ENCODE peak calls at places on chromosomes 5 and 9, in nine cellular contexts. B is activated T-cell treated with anti-CD3 and anti-CD28 coated beads for 1 hour; J is AG04450; C is Right ventricle myocardium inferior; X is PC-9; E is stimulated activated CD8-positive, alpha-beta memory T cell treated with anti-CD3 and anti-CD28 coated beads, Interleukin-15, amount 100 ng/mL, for 4 hours; Y is KBM-7; I is EH; D is activated CD4-positive, alpha-beta T cell treated with anti-CD3 and anti-CD28 coated beads for 24 hours. Q is an unnamed sample.
A peak's percentile ranks its signal among the peaks of the same experiment; 100 is the strongest.

GRCh38 chr9:135804588-135805421 is 102.5 kb downstream of the CAMSAP1 start:
- DNase-seq in B (no peak), D (no peak), J (no peak), E (no peak), Y (no peak), C (peak; percentile 64), X (no peak), I (peak; percentile 54), Q (peak; percentile 5)

GRCh38 chr5:43294226-43294625 is 19.0 kb downstream of the HMGCS1 start:
- DNase-seq in I (peak; percentile 60), J (no peak), E (no peak), D (no peak), C (no peak), B (no peak), Y (no peak), X (peak; percentile 71), Q (peak; percentile 90)

GRCh38 chr5:133758641-133759040 is 146.3 kb upstream of the FSTL4 start:
- DNase-seq in Y (no peak), X (no peak), C (no peak), D (no peak), J (no peak), E (no peak), B (no peak), I (no peak), Q (peak; percentile 3)

GRCh38 chr5:171450423-171451246 is 31.2 kb downstream of the FGF18 start:
- DNase-seq in I (peak; percentile 85), J (peak; percentile 27), B (no peak), Y (no peak), C (peak; percentile 78), D (peak; percentile 9), E (no peak), X (no peak), Q (peak; percentile 70)

GRCh38 chr5:161399996-161400562 is 146.4 kb downstream of the GABRB2 start:
- DNase-seq in C (no peak), I (no peak), X (no peak), D (no peak), E (no peak), Y (no peak), B (no peak), J (no peak), Q (no peak)

GRCh38 chr9:79944991-79945390 is 373.2 kb downstream of the TLE4 start:
- DNase-seq in J (no peak), C (no peak), E (no peak), D (no peak), B (no peak), I (no peak), X (no peak), Y (no peak), Q (peak; percentile 1)

GRCh38 chr9:6355728-6356127 is 27.6 kb downstream of the TPD52L3 start:
- DNase-seq in Y (no peak), J (peak; percentile 21), I (peak; percentile 65), E (no peak), B (no peak), D (no peak), C (no peak), X (peak; percentile 47), Q (peak; percentile 79)

GRCh38 chr9:88741335-88741734 is 206.4 kb downstream of the NXNL2 start:
- DNase-seq in C (no peak), B (no peak), E (no peak), Y (peak; percentile 43), X (no peak), I (no peak), D (no peak), J (no peak), Q (no peak)

GRCh38 chr5:150114773-150115408 is 28.5 kb upstream of the CSF1R start:
- DNase-seq in J (no peak), C (no peak), I (peak; percentile 13), X (no peak), B (no peak), E (no peak), D (no peak), Y (no peak), Q (no peak)

GRCh38 chr5:173317852-173318251 is 10.4 kb downstream of the STC2 start:
- DNase-seq in I (no peak), C (no peak), X (no peak), D (no peak), B (no peak), Y (no peak), E (no peak), J (no peak), Q (no peak)

GRCh38 chr5:136016945-136017530 is 11.8 kb upstream of the TGFBI start:
- DNase-seq in D (no peak), E (no peak), I (peak; percentile 93), C (no peak), X (peak; percentile 89), B (no peak), Y (no peak), J (no peak), Q (peak; percentile 76)

GRCh38 chr9:108163321-108164005 is 673.9 kb upstream of the KLF4 start:
- DNase-seq in I (peak; percentile 40), Y (no peak), X (no peak), B (no peak), D (no peak), C (no peak), E (no peak), J (no peak), Q (peak; percentile 28)

GRCh38 chr9:3585616-3586015 is 59.8 kb upstream of the RFX3 start:
- DNase-seq in C (no peak), J (no peak), X (no peak), E (no peak), Y (peak; percentile 60), I (no peak), B (no peak), D (no peak), Q (no peak)

GRCh38 chr5:139181835-139182452 is 16.2 kb downstream of the SIL1 start:
- DNase-seq in Y (peak; percentile 20), I (peak; percentile 40), B (no peak), D (no peak), X (peak; percentile 59), E (no peak), C (no peak), J (no peak), Q (peak; percentile 65)

GRCh38 chr9:114633452-114634089 is 22.5 kb downstream of the TMEM268 start:
- DNase-seq in D (no peak), J (no peak), X (no peak), E (no peak), Y (no peak), I (no peak), C (no peak), B (no peak), Q (no peak)

GRCh38 chr5:103918668-103919367 is 356.2 kb upstream of the NUDT12 start:
- DNase-seq in J (peak; percentile 2), C (no peak), Y (no peak), E (no peak), I (peak; percentile 97), B (no peak), X (no peak), D (no peak), Q (peak; percentile 31)

GRCh38 chr5:154646841-154647759 is 108.1 kb upstream of the LARP1 start:
- DNase-seq in Y (no peak), I (no peak), X (no peak), B (peak; percentile 9), C (no peak), J (no peak), E (peak; percentile 6), D (no peak), Q (peak; percentile 55)

GRCh38 chr9:114179516-114179915 is 24.2 kb downstream of the COL27A1 start:
- DNase-seq in Y (no peak), E (no peak), J (no peak), D (no peak), I (no peak), B (no peak), C (no peak), X (no peak), Q (no peak)

GRCh38 chr5:157562111-157562581 is 13.4 kb downstream of the ADAM19 start:
- DNase-seq in B (no peak), X (no peak), E (no peak), I (peak; percentile 84), J (no peak), Y (no peak), C (peak; percentile 79), D (no peak), Q (no peak)

GRCh38 chr5:93378073-93378472 is 202.9 kb downstream of the NR2F1-AS1 start:
- DNase-seq in J (peak; percentile 55), E (no peak), Y (no peak), X (no peak), D (no peak), C (no peak), I (peak; percentile 80), B (no peak), Q (peak; percentile 86)

GRCh38 chr9:16442622-16443021 is 427.8 kb downstream of the BNC2 start:
- DNase-seq in J (no peak), E (no peak), Y (no peak), D (no peak), X (peak; percentile 76), I (peak; percentile 50), C (no peak), B (no peak), Q (peak; percentile 84)

GRCh38 chr5:158423623-158424200 is 564.8 kb upstream of the CLINT1 start:
- DNase-seq in E (no peak), J (no peak), C (no peak), X (no peak), I (peak; percentile 78), Y (no peak), B (no peak), D (no peak), Q (peak; percentile 26)

GRCh38 chr5:66828046-66828550 is 231.9 kb downstream of the MAST4 start:
- DNase-seq in C (no peak), J (no peak), X (no peak), E (no peak), D (no peak), I (no peak), Y (no peak), B (no peak), Q (no peak)

GRCh38 chr5:173721259-173722232 is 105.1 kb upstream of the BOD1 start:
- DNase-seq in B (no peak), X (no peak), D (no peak), J (no peak), E (no peak), I (no peak), C (no peak), Y (no peak), Q (no peak)

GRCh38 chr5:3201941-3202340 is 393.7 kb upstream of the IRX1 start:
- DNase-seq in B (no peak), D (no peak), C (no peak), J (no peak), I (no peak), X (no peak), Y (no peak), E (no peak), Q (no peak)

GRCh38 chr5:83551826-83552225 is 80.3 kb downstream of the VCAN start:
- DNase-seq in Y (no peak), C (no peak), X (no peak), D (no peak), J (peak; percentile 58), B (no peak), I (no peak), E (no peak), Q (peak; percentile 72)

GRCh38 chr5:36389245-36389644 is 87.5 kb upstream of the RANBP3L start:
- DNase-seq in E (no peak), I (no peak), C (no peak), Y (peak; percentile 59), J (no peak), D (no peak), B (no peak), X (no peak), Q (no peak)

GRCh38 chr5:16741007-16741406 is 124.2 kb upstream of the RETREG1 start:
- DNase-seq in C (no peak), Y (no peak), X (no peak), B (no peak), D (no peak), E (no peak), J (no peak), I (no peak), Q (no peak)

Q was measured in iris pigment epithelial cell.